ENCODE peak calls at places on chromosome 16, in five cellular contexts. L is body of pancreas, H is amniotic stem cell, M is BE2C, K is NCI-H1092. W is an unnamed sample.

GRCh38 chr16:81444448-81445121 is at the start of gene CMIP:
- DNase-seq in L (peak), H (peak), K (peak), M (peak), W (peak)

GRCh38 chr16:87012954-87013938 is 303.9 kb downstream of the C16orf95 start:
- DNase-seq in M (no peak), L (no peak), H (no peak), K (no peak), W (no peak)

GRCh38 chr16:4273858-4274291 is 1.1 kb upstream of the TFAP4 start:
- DNase-seq in H (no peak), K (no peak), L (peak), M (peak), W (peak)

GRCh38 chr16:29743827-29744531 is 1.8 kb downstream of the C16orf54 start:
- DNase-seq in K (no peak), H (no peak), L (no peak), M (no peak), W (no peak)

GRCh38 chr16:64712027-64712426 is 409.8 kb downstream of the CDH11 start:
- DNase-seq in K (no peak), H (no peak), L (no peak), M (no peak), W (no peak)

GRCh38 chr16:49464877-49465504 is 91.4 kb downstream of the C16orf78 start:
- DNase-seq in M (no peak), K (no peak), H (no peak), L (no peak), W (peak)

GRCh38 chr16:19809121-19809635 is 75.5 kb downstream of the GPRC5B start:
- DNase-seq in H (no peak), M (no peak), L (peak), K (no peak), W (no peak)

GRCh38 chr16:25656639-25657038 is 35.1 kb upstream of the HS3ST4 start:
- DNase-seq in K (no peak), M (no peak), L (no peak), H (no peak), W (no peak)

GRCh38 chr16:4009177-4009576 is 107.1 kb downstream of the ADCY9 start:
- DNase-seq in L (no peak), M (no peak), K (no peak), H (no peak), W (no peak)

GRCh38 chr16:56262148-56262878 is 71.0 kb downstream of the GNAO1 start:
- DNase-seq in L (no peak), M (no peak), K (no peak), H (no peak), W (no peak)

GRCh38 chr16:23514381-23515152 is 4.3 kb upstream of the GGA2 start:
- DNase-seq in H (no peak), M (peak), K (no peak), L (no peak), W (no peak)

GRCh38 chr16:3187798-3188674 is at the start of gene OR1F1:
- DNase-seq in K (no peak), M (peak), L (no peak), H (peak), W (peak)

GRCh38 chr16:73232555-73233422 is 184.9 kb upstream of the ZFHX3 start:
- DNase-seq in M (peak), H (no peak), L (peak), K (no peak), W (no peak)

GRCh38 chr16:78882751-78883150 is 717.8 kb downstream of the MAF start:
- DNase-seq in M (no peak), K (no peak), L (no peak), H (no peak), W (no peak)

GRCh38 chr16:88439706-88440105 is 13.4 kb upstream of the ZFPM1 start:
- DNase-seq in K (no peak), M (no peak), L (no peak), H (no peak), W (no peak)

GRCh38 chr16:2799205-2799851 is 1.1 kb downstream of the PRSS41 start:
- DNase-seq in M (no peak), L (no peak), K (no peak), H (no peak), W (no peak)

GRCh38 chr16:30813821-30814189 is 26.8 kb upstream of the ZNF629 start:
- DNase-seq in L (no peak), M (no peak), K (no peak), H (no peak), W (no peak)

W was measured in D341Med.